ENCODE peak calls at places on chromosomes 4 and X, in five cellular contexts. S is astrocyte of the spinal cord; Q is non-pigmented ciliary epithelial cell; W is stimulated activated CD4-positive, alpha-beta T cell treated with anti-CD3 and anti-CD28 coated beads, Interleukin-2, amount 100 ng/mL, for 48 hours; J is activated naive CD4-positive, alpha-beta T cell. Z is an unnamed sample.

GRCh38 chr4:187663076-187663475 is 332.5 kb upstream of the ZFP42 start:
- DNase-seq in J (no peak), Q (no peak), W (no peak), S (no peak), Z (no peak)

GRCh38 chr4:153341575-153342090 is 2.9 kb upstream of the MND1 start:
- DNase-seq in W (no peak), S (no peak), J (no peak), Q (no peak), Z (no peak)

GRCh38 chr4:39335566-39335965 is 30.6 kb downstream of the RFC1 start:
- DNase-seq in J (no peak), S (no peak), Q (no peak), W (no peak), Z (no peak)

GRCh38 chrX:148609766-148610698 is 109.6 kb downstream of the AFF2 start:
- DNase-seq in J (no peak), W (no peak), Q (no peak), S (no peak), Z (no peak)

GRCh38 chr4:8914461-8915171 is 43.0 kb upstream of the HMX1 start:
- DNase-seq in Q (no peak), J (no peak), S (no peak), W (no peak), Z (no peak)

GRCh38 chr4:1793496-1793840 is 375 bp downstream of the FGFR3 start:
- DNase-seq in W (peak), Q (no peak), J (peak), S (no peak), Z (no peak)

GRCh38 chr4:70765368-70765767 is 43.6 kb downstream of the RUFY3 start:
- DNase-seq in J (no peak), S (no peak), W (no peak), Q (no peak), Z (no peak)

GRCh38 chr4:134567461-134567860 is 365.9 kb upstream of the PABPC4L start:
- DNase-seq in S (no peak), W (no peak), J (no peak), Q (no peak), Z (no peak)

GRCh38 chr4:151743128-151743854 is 17.5 kb downstream of the GATB start:
- DNase-seq in J (no peak), S (peak), Q (no peak), W (no peak), Z (no peak)

GRCh38 chr4:77220841-77221613 is 64.0 kb downstream of the CCNG2 start:
- DNase-seq in S (no peak), Q (no peak), J (no peak), W (no peak), Z (no peak)

GRCh38 chr4:186329372-186329771 is 63.4 kb downstream of the F11 start:
- DNase-seq in W (no peak), S (no peak), J (no peak), Q (no peak), Z (no peak)

GRCh38 chrX:45601052-45601451 is 400.4 kb upstream of the DIPK2B start:
- DNase-seq in J (no peak), W (no peak), Q (no peak), S (no peak), Z (no peak)

GRCh38 chr4:19155568-19155967 is 1096.1 kb upstream of the SLIT2 start:
- DNase-seq in Q (no peak), S (no peak), J (no peak), W (no peak), Z (no peak)

GRCh38 chr4:65007841-65008439 is 598.7 kb upstream of the TECRL start:
- DNase-seq in Q (peak), W (no peak), S (peak), J (no peak), Z (peak)

GRCh38 chrX:46965125-46965758 is 53.0 kb downstream of the JADE3 start:
- DNase-seq in W (no peak), S (peak), Q (peak), J (no peak), Z (no peak)

GRCh38 chrX:49286136-49286535 is 16.5 kb downstream of the PPP1R3F start:
- DNase-seq in Q (no peak), J (no peak), W (no peak), S (no peak), Z (no peak)

GRCh38 chr4:84855774-84856173 is 110.7 kb downstream of the WDFY3 start:
- DNase-seq in J (no peak), Q (no peak), S (peak), W (no peak), Z (no peak)

GRCh38 chr4:140133576-140133975 is 20.4 kb downstream of the MAML3 start:
- DNase-seq in W (no peak), S (no peak), J (no peak), Q (no peak), Z (no peak)

GRCh38 chr4:184632842-184633241 is 16.4 kb downstream of the CASP3 start:
- DNase-seq in J (no peak), W (no peak), S (no peak), Q (no peak), Z (no peak)